ENCODE peak calls at places on chromosomes 16 and 17, in five cellular contexts. I is endodermal cell, O is IMR-90, W is mesenchymal stem cell, A is HepG2. N is an unnamed sample.
A peak's percentile ranks its signal among the peaks of the same experiment; 100 is the strongest.

GRCh38 chr17:14474591-14474990 is 173.7 kb downstream of the HS3ST3B1 start:
- DNase-seq in A (no peak), I (no peak), O (no peak), W (no peak), N (no peak)

GRCh38 chr16:10939649-10940206 is 2.5 kb downstream of the DEXI start:
- DNase-seq in I (no peak), W (no peak), A (no peak), O (no peak), N (no peak)

GRCh38 chr17:37089998-37090397 is 141.2 kb downstream of the AATF start:
- DNase-seq in W (peak; percentile 50), O (no peak), I (no peak), A (no peak), N (no peak)

GRCh38 chr17:29248845-29249244 is 2.2 kb downstream of the CRYBA1 start:
- DNase-seq in O (no peak), A (no peak), W (no peak), I (no peak), N (no peak)

GRCh38 chr17:79072544-79072943 is 2.1 kb upstream of the ENGASE start:
- DNase-seq in O (no peak), W (no peak), A (no peak), I (peak; percentile 57), N (no peak)

GRCh38 chr16:81552743-81553079 is 108.1 kb downstream of the CMIP start:
- DNase-seq in A (no peak), O (no peak), W (no peak), I (no peak), N (no peak)

GRCh38 chr16:23014592-23014991 is 134.7 kb downstream of the USP31 start:
- DNase-seq in A (no peak), W (no peak), O (peak; percentile 2), I (no peak), N (no peak)

GRCh38 chr17:29149431-29150064 is 30.6 kb downstream of the MYO18A start:
- DNase-seq in O (peak; percentile 36), I (no peak), W (no peak), A (no peak), N (peak; percentile 48)

GRCh38 chr16:19366384-19366783 is 51.3 kb upstream of the TMC5 start:
- DNase-seq in A (no peak), I (no peak), W (peak; percentile 23), O (no peak), N (no peak)

GRCh38 chr16:14135704-14136103 is 64.6 kb downstream of the MRTFB start:
- DNase-seq in W (no peak), I (no peak), O (no peak), A (no peak), N (no peak)

GRCh38 chr17:12089809-12090384 is 69.2 kb downstream of the MAP2K4 start:
- DNase-seq in I (no peak), W (peak; percentile 66), A (peak; percentile 69), O (peak; percentile 83), N (peak; percentile 57)

GRCh38 chr17:75875940-75876189 is 2.5 kb downstream of the TRIM47 start:
- DNase-seq in A (no peak), I (no peak), W (no peak), O (no peak), N (no peak)

GRCh38 chr17:33233855-33234228 is 59.3 kb downstream of the ASIC2 start:
- DNase-seq in W (peak; percentile 8), I (no peak), O (no peak), A (no peak), N (no peak)

GRCh38 chr16:88976359-88977027 is 514 bp downstream of the CBFA2T3 start:
- DNase-seq in A (no peak), W (no peak), I (no peak), O (no peak), N (no peak)

GRCh38 chr17:42016411-42016831 is 818 bp downstream of the DNAJC7 start:
- DNase-seq in A (no peak), W (peak; percentile 37), I (peak; percentile 72), O (peak; percentile 16), N (peak; percentile 50)

GRCh38 chr17:48908853-48909394 is 717 bp downstream of the UBE2Z start:
- DNase-seq in A (peak; percentile 89), O (peak; percentile 85), I (peak; percentile 100), W (peak; percentile 90), N (peak; percentile 94)

GRCh38 chr16:3400446-3400778 is 392 bp downstream of the ZSCAN32 start:
- DNase-seq in I (no peak), O (no peak), A (no peak), W (no peak), N (no peak)

GRCh38 chr16:89396156-89396555 is 94.2 kb downstream of the ANKRD11 start:
- DNase-seq in A (no peak), I (no peak), O (no peak), W (no peak), N (no peak)

GRCh38 chr16:69501956-69502457 is 63.8 kb upstream of the NFAT5 start:
- DNase-seq in I (no peak), O (no peak), W (peak; percentile 17), A (peak; percentile 95), N (no peak)

GRCh38 chr17:66943484-66943883 is 21.0 kb upstream of the CACNG4 start:
- DNase-seq in O (no peak), I (peak; percentile 39), W (no peak), A (no peak), N (no peak)

GRCh38 chr17:63911657-63912100 is 621 bp upstream of the CSHL1 start:
- DNase-seq in A (no peak), I (peak; percentile 93), O (peak; percentile 8), W (peak; percentile 28), N (peak; percentile 64)

GRCh38 chr16:47886631-47887415 is 269.0 kb downstream of the ABCC12 start:
- DNase-seq in A (no peak), W (peak; percentile 93), O (no peak), I (peak; percentile 74), N (no peak)

GRCh38 chr16:2032285-2033056 is 5.8 kb downstream of the NHERF2 start:
- DNase-seq in I (no peak), W (peak; percentile 66), A (no peak), O (peak; percentile 49), N (peak; percentile 49)

GRCh38 chr17:11176549-11176948 is 64.5 kb upstream of the SHISA6 start:
- DNase-seq in A (no peak), W (no peak), I (no peak), O (no peak), N (no peak)

GRCh38 chr17:17971431-17972125 is 622 bp downstream of the TOM1L2 start:
- DNase-seq in I (no peak), O (no peak), A (no peak), W (peak; percentile 22), N (peak; percentile 57)

GRCh38 chr17:80262291-80262690 is 1.6 kb downstream of the RNF213 start:
- DNase-seq in A (no peak), W (no peak), O (no peak), I (peak; percentile 57), N (no peak)
- H3K9ac ChIP-seq in A (peak overlapping the region; percentile 92), W (peak overlapping the region; percentile 95), O (peak overlapping the region; percentile 96), I (no peak overlapping the region), N (peak overlapping the region; percentile 98)

GRCh38 chr17:43908111-43908721 is 880 bp upstream of the MPP2 start:
- DNase-seq in I (peak; percentile 91), A (no peak), W (peak; percentile 65), O (peak; percentile 65), N (peak; percentile 84)
- H3K4me3 ChIP-seq in I (peak overlapping the region; percentile 72), A (no peak overlapping the region), W (peak overlapping the region; percentile 92), O (peak overlapping the region; percentile 29), N (peak overlapping the region; percentile 83)

GRCh38 chr17:62628845-62629555 is 1.5 kb downstream of the MRC2 start:
- DNase-seq in O (peak; percentile 53), A (no peak), W (peak; percentile 89), I (peak; percentile 83), N (peak; percentile 75)

GRCh38 chr17:62631936-62632924 is 4.8 kb downstream of the MRC2 start:
- DNase-seq in W (no peak), O (no peak), A (no peak), I (peak; percentile 59), N (no peak)

GRCh38 chr17:62630365-62631085 is 3.1 kb downstream of the MRC2 start:
- DNase-seq in I (peak; percentile 53), A (no peak), O (peak; percentile 59), W (peak; percentile 49), N (peak; percentile 58)

GRCh38 chr17:62629556-62630364 is 2.3 kb downstream of the MRC2 start:
- DNase-seq in A (no peak), I (peak; percentile 51), W (no peak), O (no peak), N (no peak)

GRCh38 chr17:62631086-62631935 is 3.8 kb downstream of the MRC2 start:
- DNase-seq in W (no peak), A (no peak), O (no peak), I (peak; percentile 46), N (no peak)
- H3K4me1 ChIP-seq in W (peaks cover 46% of the 10 kb centered on the region), A (peaks cover 25% of the 10 kb centered on the region), O (peaks cover 30% of the 10 kb centered on the region), I (peaks cover 14% of the 10 kb centered on the region), N (peaks cover 45% of the 10 kb centered on the region)

GRCh38 chr16:74990832-74991231 is 5.9 kb upstream of the WDR59 start:
- DNase-seq in O (no peak), A (no peak), I (no peak), W (no peak), N (no peak)

GRCh38 chr16:74982303-74982702 is 2.6 kb downstream of the WDR59 start:
- DNase-seq in I (no peak), W (no peak), O (no peak), A (no peak), N (no peak)

GRCh38 chr16:74987027-74987681 is 2.2 kb upstream of the WDR59 start:
- DNase-seq in W (no peak), A (no peak), I (no peak), O (no peak), N (no peak)

GRCh38 chr16:74984194-74984669 is 691 bp downstream of the WDR59 start:
- DNase-seq in A (peak; percentile 18), O (peak; percentile 34), W (peak; percentile 63), I (no peak), N (peak; percentile 55)

GRCh38 chr16:74984670-74985411 is at the start of gene WDR59:
- DNase-seq in I (peak; percentile 100), W (peak; percentile 99), A (peak; percentile 100), O (peak; percentile 99), N (peak; percentile 100)
- H3K9ac ChIP-seq in I (peak within 1 kb of the TSS; percentile 89), W (peak within 1 kb of the TSS; percentile 96), A (peak within 1 kb of the TSS; percentile 97), O (peak within 1 kb of the TSS; percentile 81), N (peak within 1 kb of the TSS; percentile 89)

DNA sequence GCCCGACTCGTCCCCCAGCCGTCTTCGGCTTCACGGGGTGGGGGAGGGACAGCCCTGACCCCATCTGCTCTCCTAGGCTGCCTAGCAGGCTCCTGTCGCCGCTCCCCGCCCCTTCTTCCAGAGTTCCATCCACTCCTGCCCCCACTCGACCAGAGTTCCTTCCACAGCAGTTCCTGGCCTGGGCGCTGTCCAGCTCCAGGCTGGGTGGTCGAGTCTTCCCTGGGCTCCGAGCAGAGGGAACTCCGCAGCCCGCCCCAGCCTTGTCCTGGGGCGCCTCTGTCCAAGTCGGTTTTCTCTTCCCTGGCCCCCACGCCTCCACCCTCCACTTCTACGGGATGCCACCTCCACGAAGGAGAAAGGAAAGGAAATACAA is 1.4 kb downstream of the PYY start:
- DNase-seq in W (peak; percentile 23), I (peak; percentile 85), A (no peak), O (no peak), N (no peak)
- H3K4me3 ChIP-seq in W (peak overlapping the region; percentile 6), I (peak overlapping the region; percentile 79), A (no peak overlapping the region), O (no peak overlapping the region), N (no peak overlapping the region)

DNA sequence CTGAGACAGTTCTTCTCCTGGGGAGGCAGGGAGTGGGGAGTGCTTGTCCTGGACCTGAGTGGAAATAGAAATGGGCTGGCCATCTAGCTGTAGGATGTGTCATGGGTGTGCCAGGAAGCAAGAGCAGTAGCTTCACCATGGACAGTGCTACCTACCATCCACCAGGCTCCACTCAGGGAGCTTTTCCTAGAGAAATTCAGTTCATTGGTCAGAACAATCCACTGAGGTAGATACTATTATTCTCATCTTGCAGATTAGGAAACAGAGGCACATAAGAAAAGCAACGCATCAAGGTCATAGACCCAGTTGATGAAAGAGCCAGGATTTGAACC is 372.0 kb downstream of the SLC39A11 start:
- DNase-seq in W (no peak), I (no peak), O (no peak), A (no peak), N (no peak)
- H3K4me1 ChIP-seq in W (peaks cover 16% of the 10 kb centered on the region), I (no peaks in the 10 kb centered on the region), O (peaks cover 7% of the 10 kb centered on the region), A (peaks cover 39% of the 10 kb centered on the region), N (peaks cover 8% of the 10 kb centered on the region)